ENCODE peak calls at places on chromosomes 5 and 9, in five cellular contexts. Q is NCI-H1092, E is mesendoderm, W is activated gamma-delta T cell, B is psoas muscle. A is an unnamed sample.

GRCh38 chr9:85431396-85432102 is 310.2 kb downstream of the AGTPBP1 start:
- DNase-seq in Q (no peak), E (no peak), W (no peak), B (no peak), A (peak)

GRCh38 chr5:14164764-14165163 is 21.6 kb downstream of the TRIO start:
- DNase-seq in Q (no peak), E (no peak), W (no peak), B (no peak), A (peak)

GRCh38 chr9:135743546-135744332 is 41.8 kb downstream of the KCNT1 start:
- DNase-seq in Q (no peak), E (no peak), W (no peak), B (peak), A (no peak)

GRCh38 chr5:24703934-24704333 is 59.2 kb upstream of the CDH10 start:
- DNase-seq in Q (no peak), E (peak), W (no peak), B (no peak), A (peak)

GRCh38 chr5:159732220-159732619 is 184.1 kb upstream of the ADRA1B start:
- DNase-seq in Q (no peak), E (no peak), W (no peak), B (no peak), A (no peak)

GRCh38 chr5:43773032-43773830 is 170.3 kb downstream of the NNT start:
- DNase-seq in Q (no peak), E (peak), W (no peak), B (no peak), A (no peak)

GRCh38 chr9:113805753-113806152 is 70.4 kb upstream of the ZNF618 start:
- DNase-seq in Q (no peak), E (no peak), W (no peak), B (no peak), A (no peak)

GRCh38 chr9:137764981-137765380 is 112.6 kb upstream of the CACNA1B start:
- DNase-seq in Q (no peak), E (no peak), W (no peak), B (no peak), A (no peak)

GRCh38 chr9:6007770-6008168 is 7.7 kb downstream of the RANBP6 start:
- DNase-seq in Q (peak), E (peak), W (peak), B (peak), A (peak)

GRCh38 chr5:86757824-86758223 is 140.1 kb downstream of the COX7C start:
- DNase-seq in Q (no peak), E (no peak), W (no peak), B (no peak), A (peak)

GRCh38 chr9:114894801-114895433 is 35.5 kb downstream of the TNFSF8 start:
- DNase-seq in Q (peak), E (peak), W (no peak), B (no peak), A (peak)

GRCh38 chr5:85823462-85824426 is 794.0 kb upstream of the COX7C start:
- DNase-seq in Q (no peak), E (peak), W (no peak), B (no peak), A (peak)

GRCh38 chr5:55456216-55456895 is 78.4 kb downstream of the PLPP1 start:
- DNase-seq in Q (no peak), E (no peak), W (no peak), B (no peak), A (no peak)

GRCh38 chr5:149904293-149904886 is 40.2 kb downstream of the PDE6A start:
- DNase-seq in Q (no peak), E (no peak), W (no peak), B (no peak), A (peak)

GRCh38 chr5:114310666-114311065 is 51.2 kb upstream of the KCNN2 start:
- DNase-seq in Q (no peak), E (no peak), W (no peak), B (no peak), A (no peak)

GRCh38 chr5:149212203-149212951 is 59.3 kb upstream of the AFAP1L1 start:
- DNase-seq in Q (no peak), E (no peak), W (no peak), B (no peak), A (no peak)

GRCh38 chr5:38601843-38602424 is 45.5 kb upstream of the LIFR start:
- DNase-seq in Q (no peak), E (peak), W (no peak), B (no peak), A (no peak)

GRCh38 chr9:557601-558201 is 283.8 kb upstream of the DMRT1 start:
- DNase-seq in Q (no peak), E (peak), W (no peak), B (no peak), A (no peak)

A was measured in NCI-H69.